ENCODE peak calls at places on chromosomes 5 and 9, in four cellular contexts. C is GM12878, Y is H1, A is K562. T is an unnamed sample.

GRCh38 chr5:151680944-151681427 is 5.7 kb downstream of the SPARC start:
- DNase-seq in A (no peak), Y (no peak), C (no peak), T (no peak)

GRCh38 chr5:106376522-106376921 is 1294.2 kb downstream of the EFNA5 start:
- DNase-seq in C (no peak), A (no peak), Y (no peak), T (no peak)

GRCh38 chr5:172791291-172791690 is 20.3 kb upstream of the DUSP1 start:
- DNase-seq in C (no peak), Y (no peak), A (no peak), T (no peak)

GRCh38 chr5:88807327-88807726 is 75.7 kb downstream of the MEF2C start:
- DNase-seq in Y (no peak), C (no peak), A (no peak), T (no peak)

GRCh38 chr9:116190997-116191396 is 37.4 kb downstream of the PAPPA start:
- DNase-seq in C (no peak), A (no peak), Y (no peak), T (no peak)

GRCh38 chr5:143164557-143164956 is 238.9 kb downstream of the NR3C1 start:
- DNase-seq in C (no peak), A (no peak), Y (no peak), T (no peak)

GRCh38 chr9:33354651-33355211 is 47.6 kb downstream of the AQP7 start:
- DNase-seq in Y (no peak), C (no peak), A (no peak), T (no peak)

GRCh38 chr9:133844876-133845658 is 106.9 kb upstream of the SARDH start:
- DNase-seq in C (no peak), A (peak), Y (no peak), T (peak)

GRCh38 chr5:110623875-110624274 is 102.6 kb downstream of the TMEM232 start:
- DNase-seq in A (no peak), Y (no peak), C (no peak), T (no peak)

GRCh38 chr9:91777437-91777836 is 172.6 kb downstream of the ROR2 start:
- DNase-seq in A (no peak), Y (no peak), C (no peak), T (no peak)

GRCh38 chr5:84411832-84412605 is 27.3 kb upstream of the EDIL3 start:
- DNase-seq in A (no peak), C (no peak), Y (no peak), T (no peak)

GRCh38 chr9:129234491-129234890 is 56.4 kb upstream of the IER5L start:
- DNase-seq in A (no peak), C (no peak), Y (no peak), T (no peak)

GRCh38 chr9:69471433-69471832 is 146.4 kb downstream of the ENTREP1 start:
- DNase-seq in C (no peak), Y (peak), A (no peak), T (no peak)

GRCh38 chr5:33120671-33121070 is 320.1 kb upstream of the TARS1 start:
- DNase-seq in A (no peak), Y (no peak), C (no peak), T (no peak)

GRCh38 chr5:14308384-14309154 is 165.4 kb downstream of the TRIO start:
- DNase-seq in Y (no peak), C (no peak), A (no peak), T (no peak)

GRCh38 chr9:34992376-34992951 is 2.9 kb downstream of the DNAJB5 start:
- DNase-seq in A (peak), C (no peak), Y (no peak), T (no peak)

GRCh38 chr9:110835404-110835803 is 166.8 kb downstream of the MUSK start:
- DNase-seq in Y (no peak), C (no peak), A (no peak), T (no peak)

GRCh38 chr5:218457-219289 is 553 bp downstream of the SDHA start:
- DNase-seq in Y (no peak), A (peak), C (no peak), T (peak)

GRCh38 chr9:126144617-126145456 is 181.8 kb upstream of the MVB12B start:
- DNase-seq in C (peak), Y (no peak), A (no peak), T (no peak)

GRCh38 chr5:109324351-109324750 is 85.4 kb downstream of the PJA2 start:
- DNase-seq in Y (no peak), C (no peak), A (no peak), T (no peak)

GRCh38 chr5:149415245-149415967 is 36.3 kb upstream of the IL17B start:
- DNase-seq in C (no peak), Y (no peak), A (no peak), T (no peak)

GRCh38 chr9:101585740-101586139 is 9.0 kb downstream of the PPP3R2 start:
- DNase-seq in C (no peak), A (no peak), Y (no peak), T (no peak)

GRCh38 chr9:92654481-92655301 is 15.2 kb downstream of the IPPK start:
- DNase-seq in Y (no peak), A (no peak), C (no peak), T (no peak)

GRCh38 chr5:94740328-94740727 is 121.9 kb downstream of the SLF1 start:
- DNase-seq in C (no peak), Y (no peak), A (no peak), T (no peak)

GRCh38 chr5:72661405-72661804 is 154.2 kb upstream of the ZNF366 start:
- DNase-seq in A (no peak), Y (no peak), C (no peak), T (no peak)

GRCh38 chr5:170407062-170407461 is 17.9 kb upstream of the KCNMB1 start:
- DNase-seq in A (no peak), C (no peak), Y (no peak), T (no peak)

GRCh38 chr5:144710620-144711019 is 539.9 kb downstream of the KCTD16 start:
- DNase-seq in Y (no peak), A (no peak), C (no peak), T (no peak)

GRCh38 chr5:79513519-79514390 is at the start of gene HOMER1:
- DNase-seq in Y (peak), C (no peak), A (peak), T (peak)

GRCh38 chr5:68554566-68555279 is 339.2 kb downstream of the PIK3R1 start:
- DNase-seq in A (peak), C (no peak), Y (no peak), T (peak)

GRCh38 chr9:124800306-124801259 is 23.6 kb downstream of the OLFML2A start:
- DNase-seq in C (no peak), Y (no peak), A (no peak), T (no peak)

GRCh38 chr9:79858509-79858908 is 286.7 kb downstream of the TLE4 start:
- DNase-seq in C (no peak), A (no peak), Y (no peak), T (no peak)

GRCh38 chr9:128818839-128819715 is 777 bp downstream of the ENDOG start:
- DNase-seq in Y (peak), A (peak), C (no peak), T (peak)

GRCh38 chr5:80181618-80182211 is 74.1 kb downstream of the SERINC5 start:
- DNase-seq in Y (no peak), A (no peak), C (no peak), T (no peak)

GRCh38 chr5:54360089-54360488 is 49.7 kb upstream of the ARL15 start:
- DNase-seq in C (no peak), A (no peak), Y (no peak), T (no peak)

DNA sequence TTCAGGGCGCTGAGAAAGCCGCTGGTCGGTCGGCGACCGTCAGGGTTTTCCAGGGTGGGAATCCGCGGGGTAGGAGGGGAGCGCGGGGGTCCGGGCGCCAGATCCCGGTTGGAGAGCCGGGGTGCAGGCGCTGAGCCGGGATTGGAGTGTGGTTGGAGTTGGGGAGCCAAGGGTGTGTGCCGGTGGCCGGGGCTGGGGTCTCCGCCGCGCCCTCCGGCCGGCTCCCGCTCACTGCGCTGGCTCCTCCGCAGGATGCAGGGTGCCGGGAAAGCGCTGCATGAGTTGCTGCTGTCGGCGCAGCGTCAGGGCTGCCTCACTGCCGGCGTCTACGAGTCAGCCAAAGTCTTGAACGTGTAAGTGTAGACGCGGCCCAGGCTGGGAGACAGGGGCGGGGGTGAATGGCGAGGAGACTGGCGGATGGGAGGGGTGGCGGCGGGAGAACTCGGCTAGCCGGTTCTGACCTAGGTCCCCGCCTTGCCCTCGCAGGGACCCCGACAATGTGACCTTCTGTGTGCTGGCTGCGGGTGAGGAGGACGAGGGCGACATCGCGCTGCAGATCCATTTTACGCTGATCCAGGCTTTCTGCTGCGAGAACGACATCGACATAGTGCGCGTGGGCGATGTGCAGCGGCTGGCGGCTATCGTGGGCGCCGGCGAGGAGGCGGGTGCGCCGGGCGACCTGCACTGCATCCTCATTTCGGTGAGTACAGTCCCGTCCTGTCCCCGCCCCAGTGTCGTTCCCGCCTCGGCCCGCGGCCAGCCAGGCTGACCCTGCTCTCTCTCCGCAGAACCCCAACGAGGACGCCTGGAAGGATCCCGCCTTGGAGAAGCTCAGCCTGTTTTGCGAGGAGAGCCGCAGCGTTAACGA is 603 bp downstream of the GADD45G start:
- DNase-seq in A (peak), C (no peak), Y (peak), T (peak)
- TF ChIP-seq NRF1 in A (no peak), C (no peak), Y (no peak), T (no peak)

GRCh38 chr9:99832558-99832864 is 10.8 kb downstream of the NR4A3 start:
- DNase-seq in A (no peak), Y (no peak), C (no peak), T (no peak)
- TF ChIP-seq YY1 in A (no peak), Y (no peak), C (no peak), T (no peak)

GRCh38 chr9:29511680-29512079 is 1938.4 kb upstream of the C9orf72 start:
- DNase-seq in A (no peak), Y (no peak), C (no peak), T (no peak)

GRCh38 chr9:29514862-29515261 is 1941.6 kb upstream of the C9orf72 start:
- DNase-seq in Y (no peak), A (no peak), C (no peak), T (no peak)

GRCh38 chr9:29514336-29514735 is 1941.1 kb upstream of the C9orf72 start:
- DNase-seq in A (no peak), Y (peak), C (no peak), T (no peak)
- TF ChIP-seq NRF1 in A (no peak), Y (no peak), C (no peak), T (no peak)

DNA sequence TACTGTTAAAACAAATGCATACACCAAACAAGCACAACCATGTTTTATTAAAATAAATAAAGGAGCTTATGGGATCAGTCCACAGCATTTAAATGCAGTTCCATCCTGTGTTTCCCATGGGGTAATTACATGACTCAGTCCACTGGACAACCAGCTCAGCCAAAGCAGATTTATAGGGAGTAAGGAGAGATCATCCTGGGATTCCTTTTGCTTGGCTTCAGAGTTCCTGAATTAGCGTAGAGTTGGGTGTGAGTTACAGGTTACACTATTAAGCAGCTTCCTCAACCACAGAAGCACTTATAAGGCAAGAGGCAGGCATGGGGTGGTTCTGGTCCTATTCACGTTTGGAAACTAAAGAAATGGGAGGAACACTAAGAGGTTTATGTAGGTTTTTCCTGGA is 381.1 kb upstream of the ACTBL2 start:
- DNase-seq in C (no peak), Y (no peak), A (no peak), T (no peak)
- TF ChIP-seq YY1 in C (no peak), Y (no peak), A (no peak), T (no peak)

DNA sequence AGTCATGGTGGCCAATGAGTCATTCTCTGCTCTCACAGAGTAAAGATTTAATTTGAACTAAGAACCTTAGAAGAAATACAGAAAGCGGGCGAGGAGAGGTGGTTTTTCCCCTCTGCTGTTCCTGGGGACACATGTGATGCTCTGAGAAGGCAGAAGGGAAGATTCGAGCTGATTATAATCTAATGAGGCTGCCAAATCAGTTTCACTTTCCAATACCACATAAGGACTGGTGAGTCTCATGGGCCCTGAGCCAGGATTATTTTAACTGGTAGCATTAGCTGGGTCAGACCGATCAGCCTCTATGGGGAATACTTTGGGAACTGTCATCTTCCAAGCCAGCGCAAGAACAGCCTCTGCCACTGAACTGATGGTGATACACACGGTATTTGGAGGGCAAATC is 116.5 kb downstream of the SLC1A3 start:
- DNase-seq in Y (no peak), C (peak), A (no peak), T (no peak)
- TF ChIP-seq NRF1 in Y (no peak), C (no peak), A (no peak), T (no peak)

GRCh38 chr9:93828331-93829097 is 126.6 kb downstream of the BARX1 start:
- DNase-seq in C (no peak), A (no peak), Y (no peak), T (no peak)
- TF ChIP-seq YY1 in C (no peak), A (no peak), Y (no peak), T (no peak)

GRCh38 chr9:105290401-105290800 is 46.0 kb downstream of the SLC44A1 start:
- DNase-seq in Y (no peak), A (no peak), C (no peak), T (no peak)
- TF ChIP-seq NRF1 in Y (no peak), A (no peak), C (no peak), T (no peak)

DNA sequence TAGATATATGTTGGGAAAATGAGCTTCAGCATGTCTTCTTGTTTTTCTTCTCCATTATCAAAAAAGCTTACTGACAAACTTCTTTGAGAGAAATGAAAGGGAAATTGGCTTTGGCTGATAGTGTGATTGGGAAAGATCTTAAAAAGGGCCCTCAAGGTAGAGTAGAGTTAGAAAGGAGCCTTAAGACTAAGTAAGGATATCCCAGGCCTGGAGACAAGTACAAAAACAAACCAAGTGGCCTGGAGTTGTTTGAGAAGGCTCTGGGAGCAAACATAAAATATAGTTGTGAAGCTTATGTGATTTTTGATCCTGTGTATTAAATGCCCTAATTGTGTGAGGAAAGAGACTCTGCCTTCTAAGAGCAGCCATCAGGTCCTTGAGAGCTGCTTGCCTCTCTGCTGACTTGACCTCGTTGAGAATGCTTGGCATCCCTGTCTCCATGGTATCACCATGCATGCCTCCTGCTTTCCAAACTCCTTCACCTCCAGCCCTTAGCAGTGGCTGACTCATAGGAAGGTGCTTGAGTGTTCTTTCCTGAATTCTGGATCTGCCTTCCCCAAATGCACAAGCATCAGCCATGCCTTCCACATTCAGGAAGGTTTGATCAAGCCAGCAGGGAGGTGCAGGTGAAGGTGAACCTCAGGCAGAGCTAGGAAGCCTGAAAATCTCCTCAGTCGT is 78.9 kb downstream of the SMARCA2 start:
- DNase-seq in C (no peak), Y (no peak), A (no peak), T (no peak)
- TF ChIP-seq YY1 in C (no peak), Y (no peak), A (no peak), T (no peak)